ENCODE peak calls at places on chromosomes 7 and 10, in five cellular contexts. F is stimulated activated CD4-positive, alpha-beta T cell treated with anti-CD3 and anti-CD28 coated beads, Interleukin-1b, Interleukin-23, amount 100 ng/mL, for 1 hour; W is skeletal muscle cell; Q is left kidney; T is stimulated activated CD8-positive, alpha-beta memory T cell treated with anti-CD3 and anti-CD28 coated beads, Interleukin-2, amount 100 ng/mL, for 1 hour. R is an unnamed sample.

GRCh38 chr7:5652829-5653228 is 128.6 kb downstream of the RNF216 start:
- DNase-seq in W (no peak), T (no peak), Q (no peak), F (no peak), R (no peak)

GRCh38 chr10:112915590-112916572 is 34.2 kb upstream of the TCF7L2 start:
- DNase-seq in Q (peak), F (no peak), T (no peak), W (no peak), R (no peak)

GRCh38 chr10:76397210-76397881 is 965.9 kb downstream of the LRMDA start:
- DNase-seq in Q (peak), W (peak), T (no peak), F (no peak), R (no peak)

GRCh38 chr7:54841772-54842707 is 83.0 kb upstream of the SEC61G start:
- DNase-seq in T (no peak), W (peak), Q (peak), F (no peak), R (no peak)

GRCh38 chr10:113030453-113030852 is 80.4 kb downstream of the TCF7L2 start:
- DNase-seq in T (no peak), F (no peak), Q (no peak), W (no peak), R (no peak)

GRCh38 chr7:99133766-99134564 is 9.9 kb downstream of the SMURF1 start:
- DNase-seq in F (no peak), T (no peak), Q (no peak), W (no peak), R (no peak)

GRCh38 chr10:8060010-8060703 is 5.7 kb downstream of the GATA3 start:
- DNase-seq in W (no peak), T (no peak), Q (peak), F (no peak), R (no peak)

GRCh38 chr10:73589538-73590126 is 1.5 kb downstream of the USP54 start:
- DNase-seq in F (no peak), Q (no peak), T (no peak), W (no peak), R (no peak)

GRCh38 chr10:120507175-120507574 is 50.1 kb downstream of the PLPP4 start:
- DNase-seq in W (no peak), F (no peak), Q (no peak), T (no peak), R (no peak)

GRCh38 chr10:92753865-92754264 is 64.1 kb downstream of the HHEX start:
- DNase-seq in T (no peak), Q (no peak), F (no peak), W (no peak), R (no peak)

GRCh38 chr10:35300063-35300699 is 36.1 kb upstream of the CCNY start:
- DNase-seq in T (no peak), F (no peak), W (peak), Q (no peak), R (no peak)

GRCh38 chr10:98446121-98446655 is 547 bp downstream of the HPS1 start:
- DNase-seq in F (no peak), T (peak), W (no peak), Q (peak), R (no peak)

GRCh38 chr7:150940446-150941102 is 37.5 kb downstream of the KCNH2 start:
- DNase-seq in F (no peak), T (no peak), Q (no peak), W (no peak), R (no peak)

GRCh38 chr10:80104066-80104926 is 25.8 kb downstream of the TMEM254 start:
- DNase-seq in W (no peak), Q (peak), F (no peak), T (no peak), R (no peak)

GRCh38 chr10:122267849-122268737 is 3.0 kb upstream of the BTBD16 start:
- DNase-seq in F (no peak), Q (peak), W (no peak), T (peak), R (no peak)

GRCh38 chr10:93406367-93407145 is 75.6 kb downstream of the MYOF start:
- DNase-seq in F (no peak), T (no peak), W (no peak), Q (no peak), R (no peak)

GRCh38 chr10:83943920-83944319 is 195.4 kb upstream of the GHITM start:
- DNase-seq in W (no peak), F (no peak), Q (no peak), T (no peak), R (no peak)

GRCh38 chr7:40584667-40585433 is 450.0 kb downstream of the SUGCT start:
- DNase-seq in F (no peak), W (peak), Q (no peak), T (no peak), R (no peak)

GRCh38 chr7:66669088-66669487 is 40.4 kb downstream of the KCTD7 start:
- DNase-seq in F (no peak), Q (no peak), T (no peak), W (no peak), R (no peak)

GRCh38 chr10:54940418-54940817 is 139.4 kb upstream of the PCDH15 start:
- DNase-seq in Q (no peak), F (no peak), W (no peak), T (no peak), R (no peak)

GRCh38 chr10:124560377-124560776 is 98.8 kb downstream of the LHPP start:
- DNase-seq in F (no peak), T (no peak), Q (peak), W (peak), R (no peak)

GRCh38 chr10:507355-507699 is 182.1 kb downstream of the DIP2C start:
- DNase-seq in W (no peak), T (no peak), Q (no peak), F (no peak), R (no peak)

R was measured in esophagus squamous epithelium.